ENCODE peak calls at places on chromosome 1, in ten cellular contexts. V is T-cell, L is ACHN, X is GF-D8, D is ascending aorta, B is fibroblast of the aortic adventitia, I is anterior cingulate cortex, W is lower lobe of right lung, S is left ventricle myocardium inferior, K is AG09309. Z is an unnamed sample.

GRCh38 chr1:51877434-51878306 is 857 bp downstream of the NRDC start:
- DNase-seq in V (peak), L (peak), X (no peak), D (peak), B (peak), I (peak), W (no peak), S (no peak), K (no peak), Z (no peak)

GRCh38 chr1:78226784-78227183 is 181.0 kb downstream of the GIPC2 start:
- DNase-seq in V (no peak), L (no peak), X (no peak), D (no peak), B (peak), I (no peak), W (no peak), S (no peak), K (no peak), Z (no peak)

GRCh38 chr1:51373898-51374297 is 43.5 kb upstream of the TTC39A start:
- DNase-seq in V (no peak), L (no peak), X (no peak), D (no peak), B (no peak), I (no peak), W (no peak), S (no peak), K (no peak), Z (no peak)

GRCh38 chr1:71014110-71014509 is 33.5 kb downstream of the PTGER3 start:
- DNase-seq in V (no peak), L (no peak), X (no peak), D (no peak), B (peak), I (no peak), W (no peak), S (no peak), K (peak), Z (no peak)

GRCh38 chr1:184457500-184457899 is 70.7 kb downstream of the C1orf21 start:
- DNase-seq in V (no peak), L (no peak), X (no peak), D (no peak), B (peak), I (no peak), W (no peak), S (no peak), K (peak), Z (no peak)

GRCh38 chr1:179447489-179447888 is 81.7 kb downstream of the AXDND1 start:
- DNase-seq in V (no peak), L (peak), X (no peak), D (no peak), B (no peak), I (no peak), W (no peak), S (no peak), K (no peak), Z (no peak)

GRCh38 chr1:111032295-111032897 is 68.7 kb upstream of the LRIF1 start:
- DNase-seq in V (no peak), L (peak), X (no peak), D (no peak), B (peak), I (no peak), W (no peak), S (no peak), K (no peak), Z (no peak)

GRCh38 chr1:208141793-208142192 is 102.4 kb downstream of the PLXNA2 start:
- DNase-seq in V (no peak), L (no peak), X (no peak), D (no peak), B (no peak), I (no peak), W (no peak), S (no peak), K (no peak), Z (peak)

GRCh38 chr1:10514490-10515235 is 39.9 kb downstream of the PEX14 start:
- DNase-seq in V (no peak), L (peak), X (peak), D (no peak), B (peak), I (no peak), W (no peak), S (no peak), K (no peak), Z (no peak)

GRCh38 chr1:176521211-176521610 is 58.2 kb downstream of the PAPPA2 start:
- DNase-seq in V (no peak), L (no peak), X (peak), D (no peak), B (no peak), I (no peak), W (no peak), S (no peak), K (no peak), Z (no peak)